ENCODE peak calls at places on chromosome 11, in nine cellular contexts. R, H, V, S, K, M, N, P and C are unnamed samples.

GRCh38 chr11:123640677-123641494 is 13.5 kb downstream of the SCN3B start:
- DNase-seq in R (no peak), H (peak; percentile 20), V (peak; percentile 37), S (no peak), K (peak; percentile 61), M (peak; percentile 52), N (peak; percentile 63), P (no peak), C (no peak)

GRCh38 chr11:104570088-104570701 is 328.1 kb downstream of the CASP12 start:
- DNase-seq in R (no peak), H (no peak), V (no peak), S (no peak), K (no peak), M (no peak), N (no peak), P (no peak), C (no peak)

GRCh38 chr11:88535916-88536547 is 198.5 kb upstream of the CTSC start:
- DNase-seq in R (no peak), H (peak; percentile 84), V (no peak), S (no peak), K (peak; percentile 17), M (no peak), N (peak; percentile 91), P (no peak), C (no peak)

GRCh38 chr11:111006207-111006606 is 239.3 kb upstream of the POU2AF2 start:
- DNase-seq in R (no peak), H (no peak), V (no peak), S (no peak), K (no peak), M (peak; percentile 3), N (no peak), P (no peak), C (no peak)

GRCh38 chr11:94028436-94028835 is 7.3 kb downstream of the HEPHL1 start:
- DNase-seq in R (no peak), H (no peak), V (no peak), S (no peak), K (peak; percentile 43), M (no peak), N (peak; percentile 73), P (no peak), C (no peak)

GRCh38 chr11:18271206-18271605 is 5.1 kb downstream of the SAA1 start:
- DNase-seq in R (no peak), H (no peak), V (no peak), S (no peak), K (no peak), M (no peak), N (no peak), P (no peak), C (no peak)

GRCh38 chr11:15034687-15035267 is 38.6 kb upstream of the CALCB start:
- DNase-seq in R (no peak), H (no peak), V (no peak), S (no peak), K (no peak), M (no peak), N (no peak), P (no peak), C (no peak)

GRCh38 chr11:61297741-61298140 is 2.6 kb upstream of the VWCE start:
- DNase-seq in R (no peak), H (no peak), V (no peak), S (peak; percentile 55), K (no peak), M (no peak), N (peak; percentile 95), P (no peak), C (no peak)

GRCh38 chr11:112581747-112582146 is 321.1 kb upstream of the PLET1 start:
- DNase-seq in R (no peak), H (no peak), V (no peak), S (no peak), K (no peak), M (no peak), N (no peak), P (no peak), C (no peak)

GRCh38 chr11:130051077-130051476 is 18.6 kb upstream of the APLP2 start:
- DNase-seq in R (no peak), H (no peak), V (no peak), S (no peak), K (no peak), M (no peak), N (peak; percentile 74), P (no peak), C (no peak)

GRCh38 chr11:75275581-75275980 is 35.0 kb downstream of the TPBGL start:
- DNase-seq in R (peak; percentile 42), H (no peak), V (peak; percentile 50), S (no peak), K (no peak), M (peak; percentile 55), N (no peak), P (peak; percentile 76), C (no peak)

GRCh38 chr11:45028921-45029680 is 78.4 kb upstream of the TP53I11 start:
- DNase-seq in R (no peak), H (no peak), V (no peak), S (no peak), K (no peak), M (no peak), N (no peak), P (no peak), C (no peak)

GRCh38 chr11:88447285-88447684 is 109.7 kb upstream of the CTSC start:
- DNase-seq in R (no peak), H (no peak), V (no peak), S (no peak), K (no peak), M (no peak), N (no peak), P (no peak), C (no peak)

GRCh38 chr11:75801362-75802021 is 13.5 kb upstream of the UVRAG start:
- DNase-seq in R (no peak), H (no peak), V (no peak), S (no peak), K (no peak), M (no peak), N (no peak), P (peak; percentile 59), C (no peak)

GRCh38 chr11:57421805-57422204 is 5.1 kb downstream of the SLC43A3 start:
- DNase-seq in R (no peak), H (no peak), V (no peak), S (no peak), K (no peak), M (no peak), N (no peak), P (no peak), C (no peak)

GRCh38 chr11:130533113-130533803 is 84.8 kb downstream of the ADAMTS15 start:
- DNase-seq in R (peak; percentile 69), H (no peak), V (no peak), S (no peak), K (no peak), M (no peak), N (no peak), P (no peak), C (no peak)

GRCh38 chr11:35458846-35459245 is 39.5 kb upstream of the SLC1A2 start:
- DNase-seq in R (no peak), H (no peak), V (no peak), S (no peak), K (no peak), M (no peak), N (peak; percentile 42), P (no peak), C (no peak)

GRCh38 chr11:76232026-76232665 is 25.8 kb upstream of the WNT11 start:
- DNase-seq in R (no peak), H (no peak), V (peak; percentile 32), S (no peak), K (peak; percentile 35), M (peak; percentile 47), N (no peak), P (no peak), C (no peak)

GRCh38 chr11:61487342-61488025 is 21.1 kb upstream of the LRRC10B start:
- DNase-seq in R (no peak), H (no peak), V (no peak), S (no peak), K (no peak), M (no peak), N (no peak), P (no peak), C (no peak)

DNA sequence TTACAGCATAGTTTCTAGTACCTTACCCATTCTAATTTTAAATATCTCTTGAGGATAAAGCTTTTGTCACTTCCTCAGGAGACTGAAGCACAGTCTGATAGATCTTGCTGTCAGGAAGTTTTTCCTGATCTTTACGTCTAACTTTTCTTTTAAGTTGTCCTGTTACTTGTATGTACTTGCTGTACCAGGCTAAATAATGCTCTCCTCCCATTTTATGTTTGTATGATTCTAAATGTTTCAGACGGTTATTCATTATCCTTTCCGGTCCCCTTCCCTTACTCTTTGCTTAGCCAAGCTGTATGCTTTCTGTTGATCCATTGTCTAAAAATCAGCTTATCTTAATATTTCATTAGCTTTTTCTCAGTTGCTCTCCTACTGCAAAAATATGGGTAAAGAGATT is 6.0 kb downstream of the ARHGEF12 start:
- DNase-seq in R (no peak), H (no peak), V (no peak), S (no peak), K (no peak), M (no peak), N (no peak), P (no peak), C (no peak)
- H3K27me3 ChIP-seq in R (no peaks in the 10 kb centered on the region), H (no peaks in the 10 kb centered on the region), V (no peaks in the 10 kb centered on the region), S (no peaks in the 10 kb centered on the region), K (no peaks in the 10 kb centered on the region), M (no peaks in the 10 kb centered on the region), N (no peaks in the 10 kb centered on the region), P (peaks cover 3% of the 10 kb centered on the region), C (no peaks in the 10 kb centered on the region)

DNA sequence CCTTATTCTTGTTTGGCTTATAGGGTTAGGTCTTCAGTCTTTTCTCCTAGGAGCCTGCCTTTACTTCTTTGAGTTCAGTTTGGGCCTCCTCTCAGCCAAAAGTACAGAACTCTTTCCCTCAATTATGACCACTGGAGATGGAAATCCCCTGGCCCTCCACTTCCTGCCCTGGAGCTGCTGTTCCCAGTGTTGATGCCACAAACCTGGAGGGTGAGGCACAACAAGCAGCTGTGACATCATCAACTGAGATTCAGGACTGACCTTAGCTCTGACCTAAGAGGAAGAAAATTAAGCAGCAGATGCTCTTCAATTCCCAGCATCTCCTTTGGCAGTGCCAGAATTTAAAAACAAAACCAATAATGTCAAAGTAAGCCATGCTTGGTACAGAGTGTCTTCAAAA is 3.0 kb downstream of the ABTB2 start:
- DNase-seq in R (no peak), H (no peak), V (no peak), S (no peak), K (no peak), M (no peak), N (peak; percentile 50), P (no peak), C (no peak)
- H3K27ac ChIP-seq in R (no peak overlapping the region), H (peak overlapping the region; percentile 13), V (no peak overlapping the region), S (no peak overlapping the region), K (no peak overlapping the region), M (no peak overlapping the region), N (no peak overlapping the region), P (no peak overlapping the region), C (no peak overlapping the region)

GRCh38 chr11:133955091-133955846 is 1.5 kb downstream of the IGSF9B start:
- DNase-seq in R (no peak), H (no peak), V (no peak), S (peak; percentile 45), K (no peak), M (no peak), N (peak; percentile 22), P (no peak), C (peak; percentile 70)
- H3K4me3 ChIP-seq in R (peak overlapping the region; percentile 73), H (peak overlapping the region; percentile 14), V (peak overlapping the region; percentile 44), S (peak overlapping the region; percentile 63), K (no peak overlapping the region), M (peak overlapping the region; percentile 62), N (peak overlapping the region; percentile 18), P (peak overlapping the region; percentile 73), C (peak overlapping the region; percentile 81)

DNA sequence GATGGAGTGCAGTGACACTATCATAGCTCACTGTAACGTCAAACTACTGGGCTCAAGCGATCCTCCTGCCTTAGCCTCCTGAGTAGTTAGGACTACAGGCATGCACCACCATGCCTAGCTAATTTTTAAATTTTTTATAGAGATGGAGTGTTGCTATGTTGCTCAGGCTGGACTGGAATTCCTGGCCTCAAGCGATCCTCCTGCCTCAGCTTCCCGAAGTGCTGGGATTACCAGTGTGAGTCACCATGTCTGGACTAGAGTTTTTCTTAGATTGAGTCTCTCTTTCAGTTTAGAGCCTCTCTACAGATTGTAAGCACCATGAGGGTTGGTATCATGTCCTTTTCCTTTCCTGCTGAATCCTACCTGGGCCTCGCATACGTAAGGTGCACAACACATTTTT is 57.3 kb upstream of the ALKBH3 start:
- DNase-seq in R (no peak), H (no peak), V (no peak), S (no peak), K (no peak), M (no peak), N (no peak), P (no peak), C (no peak)
- H3K27me3 ChIP-seq in R (no peaks in the 10 kb centered on the region), H (no peaks in the 10 kb centered on the region), V (no peaks in the 10 kb centered on the region), S (no peaks in the 10 kb centered on the region), K (no peaks in the 10 kb centered on the region), M (no peaks in the 10 kb centered on the region), N (no peaks in the 10 kb centered on the region), P (no peaks in the 10 kb centered on the region), C (no peaks in the 10 kb centered on the region)